ENCODE peak calls at places on chromosomes 11 and 22, in five cellular contexts. D, M, U, Z and X are unnamed samples.

GRCh38 chr22:46673677-46674236 is 53.6 kb downstream of the GRAMD4 start:
- DNase-seq in M (no peak), D (no peak), U (no peak), Z (no peak), X (no peak)

GRCh38 chr11:30107899-30108298 is 91.1 kb upstream of the KCNA4 start:
- DNase-seq in U (no peak), Z (peak; percentile 85), M (peak; percentile 62), D (no peak), X (no peak)

GRCh38 chr11:225734-226453 is 10.2 kb downstream of the SIRT3 start:
- DNase-seq in D (no peak), M (peak; percentile 50), U (no peak), Z (peak; percentile 78), X (no peak)

GRCh38 chr11:27116684-27117083 is 76.1 kb downstream of the BBOX1 start:
- DNase-seq in Z (no peak), U (no peak), D (no peak), M (no peak), X (peak; percentile 74)

GRCh38 chr11:30172872-30173271 is 57.9 kb upstream of the FSHB start:
- DNase-seq in U (no peak), Z (no peak), D (no peak), M (no peak), X (no peak)

GRCh38 chr11:4826425-4826824 is 5.3 kb downstream of the OR51F2 start:
- DNase-seq in M (peak; percentile 44), D (peak; percentile 56), U (no peak), Z (no peak), X (peak; percentile 18)

GRCh38 chr11:60477035-60477445 is 15.5 kb upstream of the MS4A12 start:
- DNase-seq in D (no peak), U (no peak), M (no peak), Z (no peak), X (no peak)

GRCh38 chr11:59666969-59667368 is 1.9 kb downstream of the PATL1 start:
- DNase-seq in U (no peak), Z (no peak), M (peak; percentile 15), D (no peak), X (no peak)

GRCh38 chr22:38317995-38318715 is 922 bp upstream of the CSNK1E start:
- DNase-seq in U (no peak), D (peak; percentile 90), Z (peak; percentile 99), M (peak; percentile 93), X (peak; percentile 92)

GRCh38 chr11:116931206-116931953 is 94.0 kb upstream of the APOA1 start:
- DNase-seq in Z (peak; percentile 42), D (no peak), M (peak; percentile 53), U (no peak), X (no peak)